ENCODE peak calls at places on chromosomes 3 and 15, in six cellular contexts. J is breast epithelium, L is IMR-90, G is ovary, V is tibial nerve, A is esophagus squamous epithelium. S is an unnamed sample.

GRCh38 chr15:38154837-38155236 is 97.8 kb upstream of the SPRED1 start:
- DNase-seq in J (no peak), L (no peak), G (no peak), V (no peak), A (no peak), S (no peak)

GRCh38 chr3:168121175-168121853 is 25.6 kb upstream of the GOLIM4 start:
- DNase-seq in J (peak), L (peak), G (no peak), V (no peak), A (no peak), S (no peak)

GRCh38 chr3:197001972-197002700 is 27.5 kb downstream of the MELTF start:
- DNase-seq in J (no peak), L (no peak), G (peak), V (no peak), A (no peak), S (no peak)

GRCh38 chr3:70090322-70090913 is 90.9 kb downstream of the SAMMSON start:
- DNase-seq in J (no peak), L (peak), G (no peak), V (no peak), A (no peak), S (no peak)

GRCh38 chr3:124919756-124920155 is 14.8 kb downstream of the MUC13 start:
- DNase-seq in J (no peak), L (no peak), G (no peak), V (no peak), A (no peak), S (no peak)

GRCh38 chr3:9135930-9136525 is 113.4 kb downstream of the SRGAP3 start:
- DNase-seq in J (no peak), L (no peak), G (no peak), V (no peak), A (no peak), S (no peak)

GRCh38 chr3:77475545-77475944 is 435.6 kb downstream of the ROBO2 start:
- DNase-seq in J (no peak), L (no peak), G (no peak), V (no peak), A (no peak), S (no peak)

GRCh38 chr3:194489736-194490612 is 3.2 kb upstream of the ATP13A3 start:
- DNase-seq in J (no peak), L (peak), G (no peak), V (no peak), A (no peak), S (no peak)

GRCh38 chr15:32067115-32067514 is 36.8 kb downstream of the CHRNA7 start:
- DNase-seq in J (no peak), L (no peak), G (no peak), V (no peak), A (no peak), S (no peak)

GRCh38 chr15:66691727-66692126 is 10.3 kb upstream of the SMAD6 start:
- DNase-seq in J (no peak), L (no peak), G (no peak), V (no peak), A (no peak), S (no peak)

GRCh38 chr3:108391917-108392585 is 95.7 kb downstream of the HHLA2 start:
- DNase-seq in J (no peak), L (peak), G (no peak), V (no peak), A (no peak), S (no peak)

GRCh38 chr3:67329358-67329757 is 325.1 kb downstream of the SUCLG2 start:
- DNase-seq in J (no peak), L (no peak), G (no peak), V (no peak), A (no peak), S (no peak)

GRCh38 chr3:144264805-144265204 is 293.2 kb downstream of the DIPK2A start:
- DNase-seq in J (no peak), L (no peak), G (no peak), V (no peak), A (no peak), S (no peak)

GRCh38 chr3:122272889-122273288 is 52.2 kb upstream of the CSTA start:
- DNase-seq in J (no peak), L (no peak), G (no peak), V (no peak), A (no peak), S (no peak)

GRCh38 chr3:197692641-197693040 is 44.1 kb downstream of the RUBCN start:
- DNase-seq in J (no peak), L (peak), G (no peak), V (no peak), A (no peak), S (no peak)

GRCh38 chr3:20336572-20336971 is 150.6 kb upstream of the SGO1 start:
- DNase-seq in J (no peak), L (no peak), G (no peak), V (no peak), A (no peak), S (no peak)

GRCh38 chr3:152737021-152737908 is 97.7 kb upstream of the P2RY1 start:
- DNase-seq in J (no peak), L (peak), G (no peak), V (peak), A (no peak), S (no peak)

GRCh38 chr15:70091649-70092461 is 5.9 kb downstream of the TLE3 start:
- DNase-seq in J (no peak), L (no peak), G (no peak), V (no peak), A (no peak), S (peak)

GRCh38 chr3:171974986-171975837 is 64.2 kb upstream of the FNDC3B start:
- DNase-seq in J (no peak), L (peak), G (no peak), V (no peak), A (no peak), S (no peak)

GRCh38 chr3:195701042-195701910 is 19.5 kb upstream of the MUC20 start:
- DNase-seq in J (no peak), L (no peak), G (no peak), V (no peak), A (no peak), S (no peak)

GRCh38 chr3:141321109-141321497 is 47.2 kb upstream of the ZBTB38 start:
- DNase-seq in J (no peak), L (peak), G (no peak), V (no peak), A (no peak), S (no peak)

GRCh38 chr15:35071071-35071470 is 14.0 kb downstream of the NANOGP8 start:
- DNase-seq in J (no peak), L (no peak), G (no peak), V (no peak), A (no peak), S (no peak)

GRCh38 chr3:46978381-46978780 is 1.1 kb upstream of the NBEAL2 start:
- DNase-seq in J (no peak), L (no peak), G (no peak), V (no peak), A (no peak), S (no peak)

GRCh38 chr3:18740631-18741583 is 315.8 kb upstream of the SATB1 start:
- DNase-seq in J (no peak), L (no peak), G (no peak), V (no peak), A (no peak), S (no peak)

GRCh38 chr3:135081451-135082434 is 286.7 kb downstream of the EPHB1 start:
- DNase-seq in J (no peak), L (no peak), G (no peak), V (no peak), A (no peak), S (no peak)

GRCh38 chr3:112002458-112002971 is 3.8 kb downstream of the TAGLN3 start:
- DNase-seq in J (no peak), L (peak), G (no peak), V (no peak), A (no peak), S (no peak)

GRCh38 chr15:98397411-98397810 is 250.9 kb upstream of the IGF1R start:
- DNase-seq in J (no peak), L (no peak), G (no peak), V (no peak), A (no peak), S (peak)

GRCh38 chr3:39196671-39197446 is 4.5 kb upstream of the XIRP1 start:
- DNase-seq in J (no peak), L (peak), G (no peak), V (no peak), A (no peak), S (no peak)

GRCh38 chr3:146153429-146153828 is 7.6 kb downstream of the PLOD2 start:
- DNase-seq in J (no peak), L (no peak), G (no peak), V (no peak), A (no peak), S (no peak)

GRCh38 chr3:146550743-146551510 is 6.5 kb upstream of the PLSCR1 start:
- DNase-seq in J (no peak), L (peak), G (no peak), V (no peak), A (no peak), S (no peak)

GRCh38 chr3:99543796-99544195 is 94.6 kb upstream of the COL8A1 start:
- DNase-seq in J (no peak), L (no peak), G (no peak), V (no peak), A (no peak), S (no peak)

GRCh38 chr3:117045143-117045542 is 335.6 kb downstream of the TUSC7 start:
- DNase-seq in J (no peak), L (peak), G (no peak), V (no peak), A (no peak), S (no peak)

GRCh38 chr15:47332481-47332880 is 384.8 kb upstream of the SEMA6D start:
- DNase-seq in J (no peak), L (peak), G (no peak), V (no peak), A (no peak), S (no peak)

GRCh38 chr3:179036626-179037300 is 34.8 kb downstream of the ZMAT3 start:
- DNase-seq in J (no peak), L (no peak), G (no peak), V (no peak), A (no peak), S (no peak)

GRCh38 chr3:179035232-179035631 is 36.4 kb downstream of the ZMAT3 start:
- DNase-seq in J (no peak), L (no peak), G (no peak), V (no peak), A (no peak), S (no peak)

GRCh38 chr3:179036226-179036625 is 35.4 kb downstream of the ZMAT3 start:
- DNase-seq in J (no peak), L (no peak), G (no peak), V (no peak), A (no peak), S (no peak)

GRCh38 chr3:179038216-179038898 is 33.3 kb downstream of the ZMAT3 start:
- DNase-seq in J (no peak), L (no peak), G (no peak), V (no peak), A (no peak), S (no peak)

DNA sequence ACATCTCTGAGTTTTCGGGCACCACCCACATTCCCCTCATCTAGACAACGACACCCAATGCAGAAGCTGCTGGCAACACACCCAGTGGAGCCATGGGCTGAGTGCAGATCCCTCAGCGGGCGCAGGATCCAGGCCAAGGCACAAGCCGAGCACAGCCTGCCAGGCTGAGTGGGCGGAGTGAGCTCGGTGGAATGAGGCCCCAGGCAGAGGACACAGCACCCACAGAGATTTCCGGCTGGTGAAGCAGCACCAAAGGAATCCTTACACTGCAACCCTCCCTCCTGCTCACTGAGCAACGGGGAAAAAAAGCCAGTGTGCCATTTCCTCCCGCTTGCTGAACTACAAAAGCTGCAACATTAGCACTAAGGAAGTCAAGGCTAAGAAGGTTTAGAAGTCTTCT is 34.2 kb downstream of the ZMAT3 start:
- DNase-seq in J (peak), L (peak), G (no peak), V (peak), A (no peak), S (peak)
- H3K4me3 ChIP-seq in J (no peak), L (no peak), G (no peak), V (no peak), A (peak), S (no peak)

DNA sequence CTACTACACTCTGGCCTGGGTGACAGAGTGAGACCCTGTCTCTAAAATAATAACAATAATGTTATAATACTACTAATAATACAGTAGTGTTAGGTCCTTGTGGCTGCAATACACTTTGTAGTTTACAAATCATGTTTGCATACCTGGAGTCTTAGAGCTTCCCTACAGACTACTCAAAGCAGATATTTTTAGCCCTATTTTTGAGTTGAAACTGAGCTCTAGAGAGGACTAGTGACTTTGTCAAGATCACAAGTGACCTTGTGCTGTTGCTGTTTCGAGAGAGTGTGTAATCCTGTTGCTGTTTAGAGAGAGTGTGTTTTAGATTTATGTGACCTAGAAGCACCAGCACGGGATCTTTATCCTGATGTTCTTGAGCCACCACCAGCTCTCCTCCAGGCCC is 105.3 kb upstream of the RNU6-1 start:
- DNase-seq in J (no peak), L (no peak), G (no peak), V (no peak), A (no peak), S (no peak)
- TF ChIP-seq POLR2A in J (no peak), L (no peak), G (no peak), V (no peak), A (no peak), S (no peak)

GRCh38 chr3:132721479-132722164 is 587 bp downstream of the NPHP3 start:
- DNase-seq in J (peak), L (peak), G (peak), V (peak), A (peak), S (peak)
- TF ChIP-seq CTCF in J (peak), L (peak), G (no peak), V (no peak), A (no peak), S (no peak)

DNA sequence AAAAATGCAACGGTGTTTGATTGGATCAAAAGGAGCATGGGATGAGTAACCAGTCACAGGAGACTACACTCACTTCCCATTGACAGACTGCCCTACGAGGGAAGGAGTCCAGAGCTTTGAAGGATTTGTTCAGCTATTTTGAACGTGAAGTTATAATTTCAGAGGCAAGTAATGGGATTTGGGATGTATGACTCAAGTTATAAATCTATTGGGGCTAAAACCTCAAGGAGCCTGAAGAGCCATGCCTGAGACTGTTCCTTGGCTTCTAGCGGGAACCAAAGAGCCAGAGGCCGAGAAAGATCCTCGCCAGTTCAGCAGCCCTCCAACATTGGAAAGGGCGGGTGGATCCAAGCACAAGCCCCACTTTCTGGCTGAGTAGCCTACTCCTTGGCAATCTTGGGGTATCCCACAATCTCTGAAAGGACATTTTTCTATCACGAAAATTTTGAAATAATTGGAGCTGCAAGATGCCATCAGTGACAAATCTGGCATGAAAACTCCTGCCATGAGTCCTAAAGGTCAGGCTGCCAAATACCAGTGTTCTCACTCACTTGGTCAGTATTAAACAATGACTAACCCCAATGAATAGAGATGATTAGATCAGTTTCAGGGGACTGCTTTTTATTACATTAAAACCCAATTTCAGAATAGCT is 48.6 kb upstream of the SLCO2A1 start:
- DNase-seq in J (no peak), L (peak), G (no peak), V (no peak), A (no peak), S (peak)
- H3K4me3 ChIP-seq in J (no peak), L (no peak), G (no peak), V (no peak), A (no peak), S (no peak)

GRCh38 chr3:162670181-162670580 is 1173.6 kb downstream of the OTOL1 start:
- DNase-seq in J (no peak), L (no peak), G (no peak), V (no peak), A (no peak), S (no peak)

GRCh38 chr3:162666835-162667234 is 1170.2 kb downstream of the OTOL1 start:
- DNase-seq in J (no peak), L (no peak), G (no peak), V (no peak), A (no peak), S (no peak)
- TF ChIP-seq POLR2A in J (no peak), L (no peak), G (no peak), V (no peak), A (no peak), S (no peak)

S was measured in lower leg skin.